ENCODE peak calls at places on chromosomes 11 and 22, in six cellular contexts. R is AG04450, Q is NT2/D1, P is fibroblast of mammary gland, A is NCI-H1105 treated with DMSO at 0.1 percent for 48 hours, B is DMS153. D is an unnamed sample.

GRCh38 chr11:85694385-85694980 is 8.5 kb upstream of the CCDC89 start:
- DNase-seq in B (peak), A (peak), Q (no peak), P (peak), R (no peak), D (peak)

GRCh38 chr11:76577199-76577920 is 93.2 kb downstream of the LRRC32 start:
- DNase-seq in A (no peak), P (no peak), Q (no peak), R (peak), B (no peak), D (peak)

GRCh38 chr22:31611065-31611760 is 50.8 kb downstream of the PISD start:
- DNase-seq in B (no peak), R (no peak), Q (no peak), A (no peak), P (no peak), D (no peak)

GRCh38 chr11:119091083-119091650 is 6.5 kb downstream of the HMBS start:
- DNase-seq in R (no peak), P (no peak), A (peak), B (no peak), Q (no peak), D (no peak)

GRCh38 chr11:107631043-107631442 is 40.1 kb downstream of the ELMOD1 start:
- DNase-seq in A (no peak), Q (no peak), R (no peak), B (no peak), P (no peak), D (no peak)

GRCh38 chr11:71062199-71062598 is 190.2 kb downstream of the SHANK2 start:
- DNase-seq in A (no peak), B (no peak), P (no peak), Q (no peak), R (no peak), D (no peak)

GRCh38 chr11:84847842-84848241 is 779.3 kb downstream of the DLG2 start:
- DNase-seq in P (no peak), R (no peak), Q (no peak), B (no peak), A (no peak), D (no peak)

GRCh38 chr22:49307870-49308269 is 519.8 kb downstream of the BRD1 start:
- DNase-seq in P (no peak), R (no peak), A (no peak), Q (no peak), B (no peak), D (no peak)

GRCh38 chr22:19716829-19717105 is 2.5 kb downstream of the SEPTIN5 start:
- DNase-seq in P (no peak), A (no peak), Q (no peak), B (no peak), R (no peak), D (no peak)

GRCh38 chr11:2447253-2447950 is 2.6 kb downstream of the KCNQ1 start:
- DNase-seq in B (no peak), R (no peak), A (no peak), P (no peak), Q (no peak), D (no peak)

GRCh38 chr22:22565991-22566390 is 6.9 kb upstream of the PRAME start:
- DNase-seq in Q (no peak), A (no peak), P (peak), R (no peak), B (no peak), D (no peak)

GRCh38 chr11:73323464-73323863 is 15.4 kb downstream of the ARHGEF17 start:
- DNase-seq in A (no peak), Q (peak), P (peak), B (no peak), R (no peak), D (peak)

GRCh38 chr11:11421509-11421908 is 68.5 kb upstream of the CSNK2A3 start:
- DNase-seq in Q (no peak), B (no peak), A (no peak), P (no peak), R (no peak), D (no peak)

GRCh38 chr11:57425565-57426438 is 1.1 kb downstream of the SLC43A3 start:
- DNase-seq in R (no peak), Q (no peak), B (no peak), P (peak), A (no peak), D (peak)

GRCh38 chr11:86069408-86070086 is 663 bp upstream of the PICALM start:
- DNase-seq in B (peak), R (peak), P (peak), Q (peak), A (no peak), D (peak)

GRCh38 chr11:73982595-73982989 is at the start of gene UCP2:
- DNase-seq in B (peak), P (no peak), R (peak), Q (peak), A (peak), D (peak)

GRCh38 chr11:133810766-133811165 is 34.5 kb downstream of the SPATA19 start:
- DNase-seq in A (no peak), B (no peak), P (no peak), Q (no peak), R (no peak), D (no peak)

GRCh38 chr11:13207665-13208594 is 69.7 kb upstream of the BMAL1 start:
- DNase-seq in P (peak), A (no peak), B (peak), R (peak), Q (no peak), D (peak)

GRCh38 chr11:34830648-34831047 is 85.5 kb downstream of the APIP start:
- DNase-seq in A (no peak), B (peak), R (peak), Q (no peak), P (no peak), D (no peak)

D was measured in GM03348.